ENCODE peak calls at places on chromosomes 5 and 9, in seven cellular contexts. R, V, W, C, D, Y and N are unnamed samples.

GRCh38 chr5:93072831-93073459 is 508.1 kb downstream of the NR2F1-AS1 start:
- DNase-seq in D (no peak), V (no peak), C (no peak), R (no peak), W (no peak), Y (no peak), N (no peak)

GRCh38 chr5:127887282-127887681 is 184.1 kb downstream of the CCDC192 start:
- DNase-seq in C (peak; percentile 42), V (no peak), D (no peak), Y (no peak), R (no peak), W (no peak), N (no peak)

GRCh38 chr5:4700082-4700481 is 440.0 kb upstream of the ADAMTS16 start:
- DNase-seq in W (no peak), V (no peak), C (peak; percentile 31), D (peak; percentile 58), Y (no peak), R (peak; percentile 65), N (no peak)

GRCh38 chr9:23674016-23674585 is 151.9 kb downstream of the ELAVL2 start:
- DNase-seq in D (no peak), C (no peak), W (no peak), Y (no peak), R (no peak), V (no peak), N (no peak)

GRCh38 chr9:69139596-69139995 is 34.5 kb upstream of the TJP2 start:
- DNase-seq in C (no peak), V (no peak), D (no peak), R (no peak), Y (no peak), W (no peak), N (no peak)

GRCh38 chr5:165232629-165233028 is 1727.2 kb downstream of the MAT2B start:
- DNase-seq in V (no peak), C (no peak), D (no peak), W (no peak), Y (no peak), R (no peak), N (no peak)

GRCh38 chr5:92652735-92653134 is 928.3 kb downstream of the NR2F1-AS1 start:
- DNase-seq in Y (no peak), C (no peak), R (no peak), V (no peak), D (no peak), W (no peak), N (no peak)

GRCh38 chr9:70789086-70789485 is 332.3 kb downstream of the TRPM3 start:
- DNase-seq in W (no peak), D (no peak), Y (no peak), R (no peak), C (no peak), V (no peak), N (no peak)

GRCh38 chr5:32589431-32589830 is 4.1 kb downstream of the SUB1 start:
- DNase-seq in D (no peak), V (no peak), R (no peak), Y (no peak), C (no peak), W (no peak), N (no peak)

GRCh38 chr5:108786806-108787483 is 39.2 kb downstream of the FER start:
- DNase-seq in R (no peak), W (no peak), C (no peak), D (no peak), V (no peak), Y (no peak), N (no peak)

GRCh38 chr9:77981332-77981731 is 50.3 kb downstream of the GNAQ start:
- DNase-seq in W (peak; percentile 63), D (peak; percentile 67), V (no peak), Y (no peak), C (peak; percentile 66), R (no peak), N (no peak)

GRCh38 chr5:134554319-134555222 is 29.1 kb downstream of the JADE2 start:
- DNase-seq in C (peak; percentile 96), D (peak; percentile 40), V (peak; percentile 59), Y (peak; percentile 50), R (no peak), W (peak; percentile 64), N (peak; percentile 59)

GRCh38 chr9:89668216-89668867 is 63.5 kb downstream of the GADD45G start:
- DNase-seq in C (no peak), W (peak; percentile 64), Y (no peak), R (no peak), V (no peak), D (no peak), N (no peak)

GRCh38 chr5:82426419-82427154 is 148.4 kb upstream of the RPS23 start:
- DNase-seq in R (no peak), Y (no peak), D (no peak), W (no peak), V (no peak), C (no peak), N (no peak)

GRCh38 chr5:139709587-139710369 is 61.6 kb downstream of the CXXC5 start:
- DNase-seq in R (no peak), V (no peak), W (no peak), Y (no peak), C (no peak), D (peak; percentile 28), N (no peak)

GRCh38 chr5:82374637-82375036 is 96.5 kb upstream of the RPS23 start:
- DNase-seq in R (no peak), D (no peak), C (no peak), W (no peak), V (no peak), Y (no peak), N (no peak)

GRCh38 chr9:36306481-36307306 is 48.4 kb upstream of the GNE start:
- DNase-seq in C (peak; percentile 76), V (no peak), D (no peak), R (no peak), Y (no peak), W (no peak), N (no peak)

GRCh38 chr9:122265265-122265900 is 701 bp downstream of the MRRF start:
- DNase-seq in D (no peak), R (no peak), Y (peak; percentile 5), V (no peak), C (peak; percentile 65), W (no peak), N (no peak)

GRCh38 chr5:78367318-78367991 is 7.0 kb downstream of the SCAMP1 start:
- DNase-seq in W (no peak), V (no peak), Y (no peak), R (no peak), C (peak; percentile 13), D (no peak), N (no peak)

GRCh38 chr5:62935660-62936059 is 357.0 kb downstream of the LRRC70 start:
- DNase-seq in D (no peak), C (no peak), R (no peak), W (no peak), V (no peak), Y (no peak), N (no peak)

GRCh38 chr5:146890733-146891440 is 12.3 kb upstream of the PPP2R2B start:
- DNase-seq in R (no peak), D (no peak), W (no peak), C (no peak), Y (no peak), V (no peak), N (no peak)

GRCh38 chr5:175746851-175747250 is 89.0 kb downstream of the HRH2 start:
- DNase-seq in R (no peak), V (no peak), W (no peak), C (peak; percentile 60), Y (no peak), D (no peak), N (no peak)

GRCh38 chr5:112331892-112332291 is 87.2 kb downstream of the EPB41L4A start:
- DNase-seq in C (no peak), W (no peak), V (no peak), R (no peak), Y (no peak), D (no peak), N (no peak)

GRCh38 chr9:115250646-115251045 is 132.7 kb upstream of the TNC start:
- DNase-seq in Y (no peak), D (no peak), V (no peak), W (no peak), C (no peak), R (no peak), N (no peak)

GRCh38 chr9:96048116-96048953 is 172.8 kb downstream of the ERCC6L2 start:
- DNase-seq in Y (no peak), D (peak; percentile 60), W (peak; percentile 80), V (no peak), R (no peak), C (no peak), N (no peak)

DNA sequence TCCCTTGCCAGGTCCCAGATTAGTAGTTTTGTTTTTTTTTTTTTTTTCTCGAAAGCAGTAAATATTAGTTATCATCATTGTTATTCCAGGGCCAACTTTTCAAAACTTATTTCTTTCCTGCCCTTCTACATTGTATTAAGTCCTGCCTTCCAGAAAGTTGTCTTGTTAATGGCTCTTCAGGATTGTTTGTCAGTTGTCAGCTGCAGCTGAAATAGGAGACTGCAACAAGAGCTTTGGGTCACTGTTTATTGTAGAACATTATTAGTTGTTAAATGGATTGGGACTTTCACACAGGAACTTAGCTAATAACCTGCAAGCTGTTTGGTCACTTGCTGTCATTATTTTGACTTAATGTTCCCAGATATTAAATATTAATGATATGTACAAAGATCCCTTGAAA is 28.5 kb downstream of the DDX4 start:
- DNase-seq in D (no peak), W (no peak), C (no peak), V (no peak), Y (no peak), R (no peak), N (no peak)
- TF ChIP-seq POLR2A in D (no peak), W (no peak), C (no peak), V (no peak), Y (no peak), R (no peak), N (no peak)

GRCh38 chr9:277595-278330 is 63.1 kb downstream of the DOCK8 start:
- DNase-seq in Y (no peak), W (no peak), R (no peak), V (no peak), C (no peak), D (no peak), N (no peak)

GRCh38 chr9:270657-271237 is 56.1 kb downstream of the DOCK8 start:
- DNase-seq in D (no peak), V (no peak), Y (no peak), W (no peak), R (no peak), C (no peak), N (no peak)

GRCh38 chr9:268616-269015 is 54.0 kb downstream of the DOCK8 start:
- DNase-seq in D (no peak), V (no peak), W (no peak), R (no peak), C (no peak), Y (no peak), N (no peak)

GRCh38 chr9:274101-274500 is 59.4 kb downstream of the DOCK8 start:
- DNase-seq in V (no peak), R (no peak), Y (no peak), C (no peak), W (no peak), D (no peak), N (no peak)

GRCh38 chr9:272251-273213 is 57.9 kb downstream of the DOCK8 start:
- DNase-seq in W (peak; percentile 41), D (no peak), C (no peak), Y (no peak), V (no peak), R (no peak), N (peak; percentile 19)
- H3K27ac ChIP-seq in W (peak overlapping the region; percentile 47), D (no peak overlapping the region), C (no peak overlapping the region), Y (no peak overlapping the region), V (no peak overlapping the region), R (no peak overlapping the region), N (no peak overlapping the region)

GRCh38 chr5:141844414-141845097 is 33.7 kb downstream of the PCDH1 start:
- DNase-seq in C (no peak), D (no peak), W (no peak), Y (no peak), R (no peak), V (no peak), N (no peak)
- H3K4me1 ChIP-seq in C (peaks cover 30% of the 10 kb centered on the region), D (peaks cover 47% of the 10 kb centered on the region), W (peaks cover 97% of the 10 kb centered on the region), Y (peaks cover 22% of the 10 kb centered on the region), R (peaks cover 27% of the 10 kb centered on the region), V (peaks cover 3% of the 10 kb centered on the region), N (no peaks in the 10 kb centered on the region)

GRCh38 chr9:110257971-110258370 is 1.7 kb upstream of the TXN start:
- DNase-seq in R (no peak), W (no peak), D (no peak), V (no peak), C (no peak), Y (no peak), N (no peak)
- TF ChIP-seq POLR2A in R (no peak), W (no peak), D (no peak), V (no peak), C (no peak), Y (no peak), N (no peak)